ENCODE peak calls at places on chromosome 10, in ten cellular contexts. D is cardiac fibroblast, H is kidney tubule cell, I is A172, O is fibroblast of lung, R is IMR-90, U is putamen, N is hypothalamus, Y is OCI-LY7, Z is occipital lobe. V is an unnamed sample.
A peak's percentile ranks its signal among the peaks of the same experiment; 100 is the strongest.

GRCh38 chr10:83545901-83546391 is 593.4 kb upstream of the GHITM start:
- DNase-seq in Z (no peak), U (no peak), D (peak; percentile 59), R (no peak), I (peak; percentile 30), H (no peak), O (no peak), Y (no peak), N (no peak), V (peak; percentile 6)

GRCh38 chr10:27319752-27320561 is 79.4 kb upstream of the ACBD5 start:
- DNase-seq in D (peak; percentile 77), Z (peak; percentile 6), O (peak; percentile 52), N (no peak), Y (no peak), R (peak; percentile 6), U (peak; percentile 12), I (no peak), H (peak; percentile 66), V (peak; percentile 37)

GRCh38 chr10:49171326-49172140 is 16.7 kb downstream of the TMEM273 start:
- DNase-seq in U (no peak), O (no peak), N (no peak), Z (no peak), Y (no peak), H (no peak), D (no peak), R (no peak), I (no peak), V (no peak)

GRCh38 chr10:31121797-31122586 is 90.3 kb upstream of the ZNF438 start:
- DNase-seq in U (no peak), Z (no peak), D (no peak), N (no peak), R (peak; percentile 46), H (no peak), O (no peak), I (no peak), Y (no peak), V (no peak)

GRCh38 chr10:8296742-8297101 is 242.2 kb downstream of the GATA3 start:
- DNase-seq in U (no peak), D (no peak), Z (no peak), Y (no peak), R (no peak), N (no peak), I (no peak), O (no peak), H (no peak), V (no peak)

GRCh38 chr10:58773942-58774341 is 261.3 kb downstream of the BICC1 start:
- DNase-seq in H (no peak), Y (no peak), N (no peak), O (no peak), U (no peak), R (no peak), Z (no peak), I (no peak), D (peak; percentile 79), V (no peak)

GRCh38 chr10:70381491-70382421 is 669 bp downstream of the LRRC20 start:
- DNase-seq in I (no peak), U (no peak), Y (peak; percentile 48), D (peak; percentile 51), O (peak; percentile 20), R (peak; percentile 13), Z (peak; percentile 60), H (peak; percentile 56), N (peak; percentile 22), V (no peak)

GRCh38 chr10:79487296-79488194 is 24.8 kb upstream of the EIF5AL1 start:
- DNase-seq in Y (peak; percentile 56), D (peak; percentile 78), Z (no peak), R (peak; percentile 66), I (peak; percentile 87), N (no peak), U (no peak), H (peak; percentile 68), O (peak; percentile 53), V (peak; percentile 61)

GRCh38 chr10:92757066-92757716 is 67.4 kb downstream of the HHEX start:
- DNase-seq in H (peak; percentile 11), I (peak; percentile 51), Z (no peak), U (peak; percentile 52), Y (peak; percentile 95), N (peak; percentile 27), O (peak; percentile 95), R (peak; percentile 82), D (peak; percentile 96), V (peak; percentile 71)

GRCh38 chr10:89525556-89525955 is 9.8 kb downstream of the SLC16A12 start:
- DNase-seq in U (no peak), R (no peak), D (no peak), O (no peak), Y (no peak), H (no peak), I (no peak), N (no peak), Z (no peak), V (no peak)

GRCh38 chr10:60203993-60204618 is 185.6 kb downstream of the ANK3 start:
- DNase-seq in D (peak; percentile 73), H (peak; percentile 33), N (no peak), Z (no peak), R (peak; percentile 54), U (peak; percentile 34), Y (peak; percentile 44), I (peak; percentile 38), O (peak; percentile 61), V (peak; percentile 41)

GRCh38 chr10:74500806-74501205 is 325.6 kb upstream of the KAT6B start:
- DNase-seq in R (peak; percentile 60), Z (no peak), I (peak; percentile 3), O (peak; percentile 72), H (no peak), U (no peak), N (no peak), Y (no peak), D (peak; percentile 45), V (peak; percentile 31)

GRCh38 chr10:51074238-51075028 is at the start of gene PRKG1:
- DNase-seq in H (peak; percentile 80), Z (peak; percentile 59), N (peak; percentile 11), D (peak; percentile 87), Y (no peak), R (peak; percentile 85), O (peak; percentile 84), I (no peak), U (peak; percentile 30), V (peak; percentile 72)

GRCh38 chr10:34941471-34942357 is 126.6 kb upstream of the PARD3 start:
- DNase-seq in N (no peak), U (no peak), Y (no peak), I (no peak), Z (no peak), H (peak; percentile 80), O (no peak), D (peak; percentile 66), R (peak; percentile 13), V (peak; percentile 9)